ENCODE peak calls at places on chromosomes 13 and 19, in four cellular contexts. One of them, this sample, is unnamed.

GRCh38 chr13:30681489-30682242 is 53.7 kb upstream of the ALOX5AP start:
- DNase-seq in BE2C: no peak
- DNase-seq in mucosa of descending colon: no peak
- DNase-seq in heart right ventricle: no peak
- DNase-seq in this sample: no peak

GRCh38 chr13:69857188-69857821 is 250.3 kb upstream of the ATXN8OS start:
- DNase-seq in BE2C: no peak
- DNase-seq in mucosa of descending colon: no peak
- DNase-seq in heart right ventricle: no peak
- DNase-seq in this sample: peak; percentile 58

GRCh38 chr19:45348367-45349125 is 8.0 kb downstream of the KLC3 start:
- DNase-seq in BE2C: no peak
- DNase-seq in mucosa of descending colon: no peak
- DNase-seq in heart right ventricle: no peak
- DNase-seq in this sample: no peak

GRCh38 chr13:79404985-79405384 is 1.1 kb downstream of the RBM26 start:
- DNase-seq in BE2C: no peak
- DNase-seq in mucosa of descending colon: no peak
- DNase-seq in heart right ventricle: no peak
- DNase-seq in this sample: no peak

GRCh38 chr19:49558591-49558990 is 21.8 kb downstream of the NOSIP start:
- DNase-seq in BE2C: no peak
- DNase-seq in mucosa of descending colon: no peak
- DNase-seq in heart right ventricle: no peak
- DNase-seq in this sample: no peak

GRCh38 chr19:50358483-50359431 is 6.7 kb downstream of the NAPSA start:
- DNase-seq in BE2C: peak; percentile 90
- DNase-seq in mucosa of descending colon: peak; percentile 81
- DNase-seq in heart right ventricle: peak; percentile 55
- DNase-seq in this sample: peak; percentile 90

GRCh38 chr19:6233827-6234511 is 45.8 kb downstream of the MLLT1 start:
- DNase-seq in BE2C: peak; percentile 67
- DNase-seq in mucosa of descending colon: no peak
- DNase-seq in heart right ventricle: peak; percentile 65
- DNase-seq in this sample: no peak

GRCh38 chr19:3458595-3459284 is 21.6 kb downstream of the SMIM24 start:
- DNase-seq in BE2C: no peak
- DNase-seq in mucosa of descending colon: no peak
- DNase-seq in heart right ventricle: peak; percentile 63
- DNase-seq in this sample: no peak

GRCh38 chr13:109610517-109610916 is 175.9 kb downstream of the IRS2 start:
- DNase-seq in BE2C: peak; percentile 61
- DNase-seq in mucosa of descending colon: peak; percentile 75
- DNase-seq in heart right ventricle: peak; percentile 23
- DNase-seq in this sample: peak; percentile 51

GRCh38 chr19:24140099-24140498 is 53.1 kb downstream of the ZNF254 start:
- DNase-seq in BE2C: no peak
- DNase-seq in mucosa of descending colon: no peak
- DNase-seq in heart right ventricle: no peak
- DNase-seq in this sample: no peak

GRCh38 chr19:18657590-18658365 is 20.9 kb downstream of the KLHL26 start:
- DNase-seq in BE2C: peak; percentile 80
- DNase-seq in mucosa of descending colon: no peak
- DNase-seq in heart right ventricle: peak; percentile 84
- DNase-seq in this sample: peak; percentile 40

GRCh38 chr19:41479757-41480191 is 36.8 kb downstream of the ERICH4 start:
- DNase-seq in BE2C: no peak
- DNase-seq in mucosa of descending colon: no peak
- DNase-seq in heart right ventricle: peak; percentile 69
- DNase-seq in this sample: no peak

GRCh38 chr13:76836311-76836710 is 49.9 kb downstream of the KCTD12 start:
- DNase-seq in BE2C: no peak
- DNase-seq in mucosa of descending colon: no peak
- DNase-seq in heart right ventricle: no peak
- DNase-seq in this sample: no peak

GRCh38 chr19:18392936-18393335 is 4.5 kb downstream of the LRRC25 start:
- DNase-seq in BE2C: no peak
- DNase-seq in mucosa of descending colon: no peak
- DNase-seq in heart right ventricle: no peak
- DNase-seq in this sample: no peak

GRCh38 chr13:25375727-25376358 is 4.1 kb downstream of the ATP8A2 start:
- DNase-seq in BE2C: peak; percentile 49
- DNase-seq in mucosa of descending colon: no peak
- DNase-seq in heart right ventricle: peak; percentile 13
- DNase-seq in this sample: peak; percentile 76

GRCh38 chr19:19657397-19657783 is 6.1 kb downstream of the ATP13A1 start:
- DNase-seq in BE2C: peak; percentile 68
- DNase-seq in mucosa of descending colon: peak; percentile 18
- DNase-seq in heart right ventricle: no peak
- DNase-seq in this sample: peak; percentile 51

GRCh38 chr19:49017666-49018351 is 918 bp upstream of the LHB start:
- DNase-seq in BE2C: peak; percentile 83
- DNase-seq in mucosa of descending colon: peak; percentile 69
- DNase-seq in heart right ventricle: peak; percentile 15
- DNase-seq in this sample: peak; percentile 85

GRCh38 chr19:17951151-17952040 is 15.5 kb upstream of the KCNN1 start:
- DNase-seq in BE2C: no peak
- DNase-seq in mucosa of descending colon: no peak
- DNase-seq in heart right ventricle: no peak
- DNase-seq in this sample: no peak

GRCh38 chr19:18435185-18435841 is 2.6 kb downstream of the ISYNA1 start:
- DNase-seq in BE2C: no peak
- DNase-seq in mucosa of descending colon: peak; percentile 44
- DNase-seq in heart right ventricle: no peak
- DNase-seq in this sample: peak; percentile 54

GRCh38 chr13:50518791-50519201 is 324.7 kb downstream of the DLEU7 start:
- DNase-seq in BE2C: no peak
- DNase-seq in mucosa of descending colon: no peak
- DNase-seq in heart right ventricle: no peak
- DNase-seq in this sample: no peak

GRCh38 chr19:6721773-6722172 is 1.3 kb upstream of the C3 start:
- DNase-seq in BE2C: no peak
- DNase-seq in mucosa of descending colon: no peak
- DNase-seq in heart right ventricle: no peak
- DNase-seq in this sample: no peak

GRCh38 chr13:40799508-40799907 is 10.1 kb downstream of the SLC25A15 start:
- DNase-seq in BE2C: no peak
- DNase-seq in mucosa of descending colon: no peak
- DNase-seq in heart right ventricle: no peak
- DNase-seq in this sample: no peak

GRCh38 chr19:22502766-22503165 is 80.6 kb upstream of the ZNF98 start:
- DNase-seq in BE2C: no peak
- DNase-seq in mucosa of descending colon: no peak
- DNase-seq in heart right ventricle: no peak
- DNase-seq in this sample: no peak

DNA sequence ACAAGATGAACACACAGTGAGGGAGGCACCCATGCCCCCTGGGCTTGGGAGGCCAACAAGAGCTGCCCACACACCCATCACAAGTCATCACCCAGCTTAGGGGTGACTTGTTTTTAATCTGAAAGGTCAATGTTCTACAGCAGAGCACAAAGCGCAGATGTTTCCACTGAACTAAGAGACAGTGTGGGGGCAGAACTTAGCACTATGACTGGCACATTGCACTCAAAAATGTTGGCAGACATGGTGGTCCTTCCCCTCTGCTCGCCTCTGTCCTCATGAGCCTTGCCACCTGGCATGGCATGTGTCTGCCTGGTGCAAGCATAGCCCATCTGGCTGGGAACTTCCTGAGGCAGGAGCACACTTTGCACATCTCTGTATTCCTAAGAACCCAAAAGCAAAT is 81.4 kb upstream of the ZNF98 start:
- DNase-seq in BE2C: no peak
- DNase-seq in mucosa of descending colon: no peak
- DNase-seq in heart right ventricle: no peak
- DNase-seq in this sample: no peak
- H3K9me3 ChIP-seq in BE2C: peaks cover 2% of the 10 kb centered on the region
- H3K9me3 ChIP-seq in mucosa of descending colon: peaks cover 92% of the 10 kb centered on the region
- H3K9me3 ChIP-seq in heart right ventricle: peaks cover 42% of the 10 kb centered on the region
- H3K9me3 ChIP-seq in this sample: peaks cover 43% of the 10 kb centered on the region

DNA sequence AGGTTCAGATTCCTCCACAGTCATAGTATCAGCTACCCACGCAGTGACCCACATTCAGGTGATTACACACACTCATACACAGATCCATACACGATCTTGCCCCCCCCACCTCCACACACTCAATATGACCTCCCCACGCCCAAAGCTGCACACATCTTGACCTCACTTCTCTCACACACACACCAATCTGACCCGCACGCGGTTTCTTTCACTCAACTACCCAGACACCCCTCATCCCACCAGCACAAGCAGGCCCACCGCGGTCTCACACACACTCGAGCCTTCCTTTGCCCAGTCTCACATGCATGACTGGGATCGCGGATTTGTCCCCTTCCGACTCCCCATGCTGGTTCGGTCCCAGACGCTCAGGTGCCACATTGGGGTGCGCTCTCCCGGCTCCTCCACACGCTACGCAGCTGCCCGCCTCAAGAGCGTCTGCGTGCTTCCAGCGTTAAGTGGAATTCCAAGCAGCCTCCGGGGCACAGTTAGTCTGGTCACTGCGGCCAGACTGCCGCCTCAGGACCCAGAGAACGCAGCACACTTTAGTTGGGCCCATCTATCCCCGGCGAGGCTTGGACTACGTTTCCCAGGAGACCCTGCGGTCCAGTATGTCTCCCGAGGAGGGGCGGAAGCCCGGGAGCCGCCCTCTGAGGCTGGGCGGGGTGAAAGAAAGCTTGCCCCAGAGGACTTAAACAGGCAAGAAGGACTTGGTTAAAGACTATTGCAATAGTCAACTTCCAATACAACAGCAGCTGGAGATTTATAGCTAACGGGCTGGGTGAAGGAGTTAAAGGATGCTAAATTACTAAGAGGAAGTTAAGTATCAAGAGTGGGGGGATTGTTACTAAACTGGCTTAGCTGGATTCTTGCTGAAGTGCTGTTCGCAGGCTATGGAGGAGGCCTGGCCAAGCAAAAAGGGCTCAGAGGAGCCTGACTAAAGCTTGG is 703 bp upstream of the ZNF345 start:
- DNase-seq in BE2C: peak; percentile 90
- DNase-seq in mucosa of descending colon: peak; percentile 93
- DNase-seq in heart right ventricle: peak; percentile 94
- DNase-seq in this sample: peak; percentile 89
- H3K9me3 ChIP-seq in BE2C: no peaks in the 10 kb centered on the region
- H3K9me3 ChIP-seq in mucosa of descending colon: peaks cover 14% of the 10 kb centered on the region
- H3K9me3 ChIP-seq in heart right ventricle: peaks cover 6% of the 10 kb centered on the region
- H3K9me3 ChIP-seq in this sample: peaks cover 16% of the 10 kb centered on the region

DNA sequence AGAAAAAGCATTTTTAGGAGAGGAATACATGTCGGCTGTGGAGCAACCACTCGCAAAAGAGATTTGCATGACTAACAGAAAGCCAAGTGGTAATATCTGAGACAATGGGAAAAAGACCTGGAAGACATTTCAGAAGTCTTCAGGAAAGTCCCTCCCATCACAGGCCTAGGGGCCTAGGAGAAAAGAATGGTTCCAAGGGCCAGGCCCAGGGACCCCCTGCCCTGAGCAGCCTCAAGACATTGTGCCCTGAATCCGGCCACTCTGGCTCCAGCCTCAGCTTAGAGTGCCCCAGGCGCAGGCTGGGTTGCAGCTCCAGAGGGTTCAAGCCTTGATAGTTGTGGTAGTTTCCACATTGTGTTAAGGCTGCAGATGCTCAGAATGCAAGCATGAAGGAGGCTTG is 9.4 kb downstream of the ZNF221 start:
- DNase-seq in BE2C: no peak
- DNase-seq in mucosa of descending colon: no peak
- DNase-seq in heart right ventricle: no peak
- DNase-seq in this sample: no peak
- H3K9me3 ChIP-seq in BE2C: no peaks in the 10 kb centered on the region
- H3K9me3 ChIP-seq in mucosa of descending colon: peaks cover 95% of the 10 kb centered on the region
- H3K9me3 ChIP-seq in heart right ventricle: peaks cover 99% of the 10 kb centered on the region
- H3K9me3 ChIP-seq in this sample: peaks cover 43% of the 10 kb centered on the region

GRCh38 chr13:112172017-112172416 is 105.1 kb downstream of the SOX1 start:
- DNase-seq in BE2C: no peak
- DNase-seq in mucosa of descending colon: no peak
- DNase-seq in heart right ventricle: no peak
- DNase-seq in this sample: no peak
- H3K9me3 ChIP-seq in BE2C: no peaks in the 10 kb centered on the region
- H3K9me3 ChIP-seq in mucosa of descending colon: no peaks in the 10 kb centered on the region
- H3K9me3 ChIP-seq in heart right ventricle: peaks cover 10% of the 10 kb centered on the region
- H3K9me3 ChIP-seq in this sample: no peaks in the 10 kb centered on the region

DNA sequence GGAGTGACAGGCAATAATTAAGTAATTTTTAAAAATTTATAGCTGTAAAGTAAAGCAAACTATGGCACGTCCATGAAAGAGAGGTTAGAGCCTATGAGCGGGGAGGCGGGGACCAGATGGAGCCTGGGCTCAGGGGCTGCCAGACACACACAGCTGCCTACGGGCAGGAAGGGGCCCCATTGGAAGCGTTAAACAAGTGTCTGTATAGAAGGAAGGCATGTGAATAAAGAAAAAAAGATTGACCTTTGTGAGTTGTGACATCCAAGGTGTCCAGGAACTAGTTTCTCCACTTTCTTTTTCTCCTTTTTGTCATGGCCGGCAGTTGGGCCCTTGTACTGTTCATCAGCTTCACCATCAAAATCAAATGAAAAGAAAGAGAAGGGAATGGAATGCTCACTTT is 56.8 kb downstream of the LRCH1 start:
- DNase-seq in BE2C: no peak
- DNase-seq in mucosa of descending colon: no peak
- DNase-seq in heart right ventricle: no peak
- DNase-seq in this sample: no peak
- H3K9me3 ChIP-seq in BE2C: no peaks in the 10 kb centered on the region
- H3K9me3 ChIP-seq in mucosa of descending colon: no peaks in the 10 kb centered on the region
- H3K9me3 ChIP-seq in heart right ventricle: no peaks in the 10 kb centered on the region
- H3K9me3 ChIP-seq in this sample: no peaks in the 10 kb centered on the region

DNA sequence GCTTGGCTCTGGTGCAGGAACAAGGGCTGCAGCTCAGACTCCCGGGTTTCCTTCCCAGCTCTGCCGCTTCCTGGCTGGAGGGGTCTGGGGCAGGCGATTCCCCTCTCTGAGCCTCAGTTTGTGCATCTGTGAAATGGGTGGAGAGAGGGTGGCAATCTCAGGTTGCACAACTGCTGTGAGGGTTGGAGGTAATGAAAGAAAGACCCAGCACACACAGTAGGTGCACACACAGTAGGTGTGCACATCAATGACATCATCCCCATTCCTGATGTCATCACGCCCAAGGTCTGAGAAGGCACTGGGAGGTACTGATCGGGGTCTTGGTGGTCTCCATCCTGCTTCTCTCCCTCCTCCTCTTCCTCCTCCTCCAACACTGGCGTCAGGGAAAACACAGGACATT is 2.7 kb downstream of the LILRB4 start:
- DNase-seq in BE2C: no peak
- DNase-seq in mucosa of descending colon: no peak
- DNase-seq in heart right ventricle: no peak
- DNase-seq in this sample: no peak
- H3K9me3 ChIP-seq in BE2C: peaks cover 4% of the 10 kb centered on the region
- H3K9me3 ChIP-seq in mucosa of descending colon: no peaks in the 10 kb centered on the region
- H3K9me3 ChIP-seq in heart right ventricle: peaks cover 19% of the 10 kb centered on the region
- H3K9me3 ChIP-seq in this sample: peaks cover 10% of the 10 kb centered on the region